ENCODE peak calls at places on chromosome 10, in ten cellular contexts. H is esophagus muscularis mucosa, V is brain microvascular endothelial cell, O is kidney, T is MM.1S, S is OCI-LY7, I is mammary epithelial cell, Z is ascending aorta, B is foreskin fibroblast, Y is heart right ventricle. Q is an unnamed sample.
A peak's percentile ranks its signal among the peaks of the same experiment; 100 is the strongest.

GRCh38 chr10:118408145-118408544 is 66.0 kb upstream of the FAM204A start:
- DNase-seq in H (no peak), V (no peak), O (no peak), T (no peak), S (no peak), I (no peak), Z (no peak), B (no peak), Y (no peak), Q (no peak)

GRCh38 chr10:30503700-30504462 is 69.9 kb downstream of the MAP3K8 start:
- DNase-seq in H (no peak), V (no peak), O (no peak), T (no peak), S (no peak), I (no peak), Z (no peak), B (no peak), Y (no peak), Q (no peak)

GRCh38 chr10:70589762-70590662 is 12.5 kb downstream of the PRF1 start:
- DNase-seq in H (peak; percentile 19), V (no peak), O (no peak), T (no peak), S (no peak), I (no peak), Z (no peak), B (peak; percentile 53), Y (peak; percentile 80), Q (no peak)

GRCh38 chr10:84353052-84353803 is 24.8 kb downstream of the CCSER2 start:
- DNase-seq in H (no peak), V (no peak), O (no peak), T (no peak), S (no peak), I (no peak), Z (no peak), B (no peak), Y (no peak), Q (no peak)

GRCh38 chr10:78542536-78542935 is 508.9 kb downstream of the RPS24 start:
- DNase-seq in H (no peak), V (no peak), O (no peak), T (no peak), S (no peak), I (no peak), Z (no peak), B (no peak), Y (no peak), Q (no peak)

GRCh38 chr10:97196213-97197029 is 10.7 kb upstream of the SLIT1 start:
- DNase-seq in H (no peak), V (peak; percentile 9), O (peak; percentile 80), T (peak; percentile 82), S (peak; percentile 92), I (peak; percentile 23), Z (no peak), B (peak; percentile 80), Y (peak; percentile 23), Q (no peak)

GRCh38 chr10:48509974-48510692 is 94.7 kb downstream of the ARHGAP22 start:
- DNase-seq in H (no peak), V (no peak), O (no peak), T (no peak), S (peak; percentile 25), I (no peak), Z (no peak), B (no peak), Y (no peak), Q (no peak)

GRCh38 chr10:33381391-33381790 is 46.9 kb upstream of the NRP1 start:
- DNase-seq in H (no peak), V (no peak), O (no peak), T (no peak), S (no peak), I (no peak), Z (no peak), B (peak; percentile 64), Y (no peak), Q (no peak)

GRCh38 chr10:24858244-24858907 is 94.0 kb downstream of the PRTFDC1 start:
- DNase-seq in H (peak; percentile 31), V (peak; percentile 42), O (no peak), T (peak; percentile 64), S (no peak), I (peak; percentile 66), Z (no peak), B (peak; percentile 80), Y (peak; percentile 25), Q (no peak)

GRCh38 chr10:93865794-93866193 is 28.0 kb upstream of the SLC35G1 start:
- DNase-seq in H (peak; percentile 57), V (no peak), O (no peak), T (no peak), S (no peak), I (no peak), Z (no peak), B (no peak), Y (no peak), Q (no peak)

GRCh38 chr10:33899578-33900531 is 565.4 kb upstream of the NRP1 start:
- DNase-seq in H (no peak), V (no peak), O (no peak), T (no peak), S (no peak), I (peak; percentile 70), Z (no peak), B (peak; percentile 43), Y (no peak), Q (no peak)

GRCh38 chr10:3067045-3067858 is at the start of gene PFKP:
- DNase-seq in H (no peak), V (no peak), O (peak; percentile 87), T (no peak), S (peak; percentile 64), I (peak; percentile 39), Z (no peak), B (peak; percentile 55), Y (peak; percentile 32), Q (peak; percentile 43)

GRCh38 chr10:50625663-50626062 is 1.9 kb upstream of the SGMS1 start:
- DNase-seq in H (no peak), V (no peak), O (no peak), T (no peak), S (peak; percentile 33), I (no peak), Z (no peak), B (peak; percentile 24), Y (no peak), Q (no peak)

GRCh38 chr10:71873582-71874182 is 22.6 kb upstream of the PSAP start:
- DNase-seq in H (no peak), V (no peak), O (no peak), T (peak; percentile 60), S (peak; percentile 46), I (no peak), Z (no peak), B (no peak), Y (no peak), Q (no peak)

GRCh38 chr10:18665815-18666558 is 6.8 kb downstream of the ARL5B start:
- DNase-seq in H (no peak), V (no peak), O (no peak), T (no peak), S (no peak), I (no peak), Z (no peak), B (peak; percentile 44), Y (no peak), Q (no peak)
- H3K4me3 ChIP-seq in H (no peak overlapping the region), V (no peak overlapping the region), O (no peak overlapping the region), T (no peak overlapping the region), S (no peak overlapping the region), I (no peak overlapping the region), Z (no peak overlapping the region), B (no peak overlapping the region), Y (no peak overlapping the region), Q (no peak overlapping the region)

DNA sequence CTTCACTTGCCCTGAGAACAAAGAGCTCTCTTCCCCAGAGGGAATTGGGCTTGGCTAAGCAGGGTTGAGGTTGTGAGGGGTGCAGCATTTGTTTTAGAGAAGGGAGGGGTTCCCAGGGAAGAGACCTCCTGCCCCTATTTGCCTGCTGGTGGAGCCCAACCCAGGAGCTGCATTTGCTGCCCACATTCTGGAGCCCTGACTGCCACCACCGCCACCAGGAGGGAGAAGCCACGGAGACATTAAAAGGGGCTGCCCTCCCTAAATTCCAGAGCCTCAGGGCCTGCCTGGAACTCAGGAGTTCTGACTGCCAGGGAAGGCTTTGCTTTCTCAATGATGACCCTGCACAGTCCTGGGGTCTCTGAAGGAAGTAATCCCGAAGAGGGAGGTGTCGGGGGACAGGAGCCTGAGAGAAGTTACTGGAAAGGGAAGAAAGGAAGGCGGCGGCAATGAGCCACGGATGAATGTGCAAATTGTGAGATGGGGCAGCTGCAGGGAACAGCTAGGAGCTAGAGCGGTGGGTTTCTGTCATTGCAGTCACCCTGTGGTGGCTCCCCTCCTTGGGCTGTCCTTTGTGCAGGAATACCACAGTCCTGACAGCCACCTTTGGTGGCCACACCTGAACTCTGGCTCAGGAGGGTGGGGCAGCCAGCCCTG is 51.3 kb downstream of the NEURL1 start:
- DNase-seq in H (no peak), V (no peak), O (no peak), T (no peak), S (no peak), I (no peak), Z (no peak), B (no peak), Y (no peak), Q (peak; percentile 13)
- TF ChIP-seq CTCF in H (no peak), V (no peak), O (no peak), T (no peak), S (no peak), I (no peak), Z (no peak), B (no peak), Y (no peak), Q (no peak)

DNA sequence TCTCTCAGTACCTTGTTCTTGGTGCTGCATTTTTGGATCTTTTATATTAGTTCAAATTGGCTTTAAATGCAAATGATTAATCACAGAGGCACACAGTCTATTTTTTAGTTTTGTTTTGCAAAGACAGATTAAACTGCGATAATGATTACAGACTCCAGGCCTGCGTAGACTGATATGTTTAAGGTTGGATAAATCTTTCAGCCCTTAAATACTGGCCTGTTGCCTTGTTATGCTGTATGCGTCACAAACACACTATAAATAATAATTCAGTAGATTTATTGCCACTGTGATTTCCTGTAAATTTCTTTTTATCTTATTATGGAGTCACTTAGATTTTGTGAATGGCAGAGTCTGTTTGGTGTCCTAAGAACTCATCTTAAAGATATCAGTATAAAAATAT is 19.4 kb downstream of the CACNB2 start:
- DNase-seq in H (no peak), V (no peak), O (no peak), T (no peak), S (no peak), I (no peak), Z (no peak), B (no peak), Y (no peak), Q (no peak)
- H3K4me3 ChIP-seq in H (peak overlapping the region; percentile 3), V (no peak overlapping the region), O (no peak overlapping the region), T (no peak overlapping the region), S (no peak overlapping the region), I (no peak overlapping the region), Z (no peak overlapping the region), B (peak overlapping the region; percentile 31), Y (no peak overlapping the region), Q (no peak overlapping the region)

GRCh38 chr10:132634241-132634946 is 96.8 kb downstream of the INPP5A start:
- DNase-seq in H (no peak), V (no peak), O (no peak), T (no peak), S (peak; percentile 10), I (no peak), Z (no peak), B (no peak), Y (no peak), Q (peak; percentile 14)
- TF ChIP-seq CTCF in H (no peak), V (peak; percentile 17), O (no peak), T (no peak), S (peak; percentile 54), I (no peak), Z (no peak), B (no peak), Y (no peak), Q (no peak)

GRCh38 chr10:28924585-28925153 is 247.3 kb downstream of the BAMBI start:
- DNase-seq in H (peak; percentile 60), V (no peak), O (no peak), T (no peak), S (no peak), I (no peak), Z (no peak), B (no peak), Y (no peak), Q (no peak)
- H3K4me3 ChIP-seq in H (no peak overlapping the region), V (no peak overlapping the region), O (no peak overlapping the region), T (no peak overlapping the region), S (no peak overlapping the region), I (no peak overlapping the region), Z (peak overlapping the region; percentile 47), B (no peak overlapping the region), Y (peak overlapping the region; percentile 28), Q (no peak overlapping the region)